ENCODE peak calls at places on chromosome 18, in seven cellular contexts. C is cardiac muscle cell; T is CD8-positive, alpha-beta T cell; Y is psoas muscle; E is OCI-LY7; M is fibroblast of lung; X is CD4-positive, alpha-beta T cell. V is an unnamed sample.

GRCh38 chr18:68299906-68300305 is 415.0 kb downstream of the TMX3 start:
- DNase-seq in T (no peak), Y (no peak), E (no peak), X (no peak), M (no peak), C (no peak), V (no peak)

GRCh38 chr18:10142496-10143160 is 228.8 kb downstream of the VAPA start:
- DNase-seq in X (no peak), E (no peak), C (no peak), M (peak), Y (no peak), T (no peak), V (no peak)

GRCh38 chr18:46497129-46497528 is 159.9 kb downstream of the LOXHD1 start:
- DNase-seq in M (peak), X (no peak), E (peak), T (peak), C (peak), Y (no peak), V (no peak)

GRCh38 chr18:80191907-80192652 is 55.2 kb downstream of the PARD6G start:
- DNase-seq in E (no peak), C (no peak), Y (no peak), T (no peak), X (no peak), M (no peak), V (no peak)

GRCh38 chr18:73479472-73479871 is 611.7 kb upstream of the NETO1 start:
- DNase-seq in T (no peak), Y (no peak), M (peak), C (no peak), E (no peak), X (no peak), V (no peak)

GRCh38 chr18:73040247-73040646 is 172.5 kb upstream of the NETO1 start:
- DNase-seq in Y (no peak), T (no peak), M (no peak), C (no peak), X (no peak), E (no peak), V (no peak)

GRCh38 chr18:33495278-33495677 is 54.8 kb upstream of the CCDC178 start:
- DNase-seq in T (no peak), M (peak), Y (no peak), C (peak), X (no peak), E (peak), V (no peak)

GRCh38 chr18:50194623-50195532 is at the start of gene MYO5B:
- DNase-seq in E (peak), M (no peak), T (peak), Y (peak), C (peak), X (peak), V (peak)

GRCh38 chr18:46067431-46068007 is 4.5 kb downstream of the PSTPIP2 start:
- DNase-seq in C (no peak), M (peak), Y (no peak), E (peak), X (no peak), T (no peak), V (no peak)

GRCh38 chr18:45958730-45959129 is 8.4 kb downstream of the EPG5 start:
- DNase-seq in Y (no peak), E (no peak), C (no peak), M (no peak), X (no peak), T (no peak), V (no peak)

GRCh38 chr18:79458131-79458838 is 62.6 kb downstream of the NFATC1 start:
- DNase-seq in T (no peak), Y (peak), M (peak), X (no peak), E (no peak), C (peak), V (no peak)

GRCh38 chr18:61896767-61897166 is 4.0 kb upstream of the RNF152 start:
- DNase-seq in T (no peak), E (no peak), M (peak), Y (no peak), C (peak), X (no peak), V (no peak)

GRCh38 chr18:37456395-37456794 is 109.2 kb downstream of the CELF4 start:
- DNase-seq in T (no peak), Y (no peak), X (no peak), E (no peak), M (no peak), C (no peak), V (no peak)

GRCh38 chr18:74278983-74279382 is 12.8 kb downstream of the CYB5A start:
- DNase-seq in E (no peak), C (no peak), T (no peak), M (no peak), Y (no peak), X (no peak), V (no peak)

GRCh38 chr18:3104190-3105054 is 91.5 kb upstream of the LPIN2 start:
- DNase-seq in Y (no peak), E (no peak), M (peak), C (no peak), T (no peak), X (no peak), V (no peak)

GRCh38 chr18:37334494-37335125 is 231.0 kb downstream of the CELF4 start:
- DNase-seq in E (no peak), X (no peak), Y (no peak), M (peak), T (no peak), C (no peak), V (no peak)

GRCh38 chr18:57497372-57498294 is 62.5 kb downstream of the ONECUT2 start:
- DNase-seq in T (no peak), E (no peak), M (no peak), C (peak), X (no peak), Y (no peak), V (no peak)

GRCh38 chr18:47595816-47596501 is 334.5 kb downstream of the SMAD2 start:
- DNase-seq in T (no peak), E (peak), M (no peak), C (peak), Y (no peak), X (no peak), V (no peak)

GRCh38 chr18:49811151-49811938 is 2.0 kb downstream of the ACAA2 start:
- DNase-seq in C (no peak), Y (no peak), M (no peak), T (no peak), X (no peak), E (no peak), V (no peak)

GRCh38 chr18:2881490-2882195 is 34.8 kb downstream of the EMILIN2 start:
- DNase-seq in Y (peak), M (peak), X (no peak), T (no peak), C (no peak), E (peak), V (peak)

GRCh38 chr18:48042431-48042830 is 112.0 kb upstream of the SMAD2 start:
- DNase-seq in T (no peak), E (no peak), C (no peak), M (no peak), X (no peak), Y (no peak), V (no peak)

GRCh38 chr18:36702398-36703010 is 126.3 kb downstream of the TPGS2 start:
- DNase-seq in X (no peak), T (no peak), Y (no peak), M (no peak), E (no peak), C (no peak), V (no peak)

GRCh38 chr18:58041633-58042032 is 2.4 kb upstream of the NEDD4L start:
- DNase-seq in T (no peak), Y (no peak), M (no peak), E (no peak), X (no peak), C (no peak), V (no peak)

GRCh38 chr18:57806891-57807280 is 3.8 kb upstream of the ATP8B1 start:
- DNase-seq in C (no peak), Y (no peak), M (peak), T (no peak), X (no peak), E (no peak), V (no peak)

GRCh38 chr18:51617572-51618260 is 420.2 kb upstream of the MEX3C start:
- DNase-seq in T (no peak), E (no peak), Y (no peak), C (no peak), M (no peak), X (no peak), V (no peak)

GRCh38 chr18:23585007-23585871 is 1.1 kb downstream of the NPC1 start:
- DNase-seq in Y (no peak), X (no peak), T (peak), C (peak), M (no peak), E (peak), V (no peak)

GRCh38 chr18:41266616-41267015 is 688.4 kb upstream of the PIK3C3 start:
- DNase-seq in T (no peak), X (no peak), C (no peak), M (peak), Y (no peak), E (no peak), V (no peak)

GRCh38 chr18:6994719-6995430 is 122.7 kb downstream of the LAMA1 start:
- DNase-seq in C (no peak), M (peak), E (no peak), X (no peak), Y (no peak), T (no peak), V (no peak)

GRCh38 chr18:68660355-68661183 is 54.3 kb downstream of the TMX3 start:
- DNase-seq in C (peak), Y (no peak), X (no peak), T (no peak), M (peak), E (peak), V (no peak)

GRCh38 chr18:40159141-40160017 is 1795.7 kb upstream of the PIK3C3 start:
- DNase-seq in E (no peak), X (no peak), M (peak), T (no peak), C (peak), Y (no peak), V (no peak)

GRCh38 chr18:2180586-2180985 is 390.7 kb downstream of the METTL4 start:
- DNase-seq in E (no peak), M (no peak), T (no peak), X (no peak), Y (no peak), C (no peak), V (no peak)

GRCh38 chr18:66994790-66995189 is 390.9 kb upstream of the CDH19 start:
- DNase-seq in M (no peak), X (no peak), Y (no peak), T (no peak), E (no peak), C (no peak), V (no peak)

GRCh38 chr18:3753116-3753515 is 303.1 kb downstream of the TGIF1 start:
- DNase-seq in M (no peak), X (no peak), E (no peak), T (no peak), Y (no peak), C (no peak), V (no peak)

GRCh38 chr18:69648486-69648885 is 247.8 kb downstream of the DOK6 start:
- DNase-seq in X (no peak), C (no peak), M (no peak), Y (no peak), T (no peak), E (no peak), V (no peak)

GRCh38 chr18:39773656-39774055 is 2181.4 kb upstream of the PIK3C3 start:
- DNase-seq in X (no peak), E (no peak), C (no peak), M (peak), Y (no peak), T (no peak), V (no peak)

GRCh38 chr18:31241900-31242409 is 76.0 kb upstream of the DSG1 start:
- DNase-seq in Y (no peak), E (no peak), C (peak), X (no peak), M (no peak), T (no peak), V (no peak)

DNA sequence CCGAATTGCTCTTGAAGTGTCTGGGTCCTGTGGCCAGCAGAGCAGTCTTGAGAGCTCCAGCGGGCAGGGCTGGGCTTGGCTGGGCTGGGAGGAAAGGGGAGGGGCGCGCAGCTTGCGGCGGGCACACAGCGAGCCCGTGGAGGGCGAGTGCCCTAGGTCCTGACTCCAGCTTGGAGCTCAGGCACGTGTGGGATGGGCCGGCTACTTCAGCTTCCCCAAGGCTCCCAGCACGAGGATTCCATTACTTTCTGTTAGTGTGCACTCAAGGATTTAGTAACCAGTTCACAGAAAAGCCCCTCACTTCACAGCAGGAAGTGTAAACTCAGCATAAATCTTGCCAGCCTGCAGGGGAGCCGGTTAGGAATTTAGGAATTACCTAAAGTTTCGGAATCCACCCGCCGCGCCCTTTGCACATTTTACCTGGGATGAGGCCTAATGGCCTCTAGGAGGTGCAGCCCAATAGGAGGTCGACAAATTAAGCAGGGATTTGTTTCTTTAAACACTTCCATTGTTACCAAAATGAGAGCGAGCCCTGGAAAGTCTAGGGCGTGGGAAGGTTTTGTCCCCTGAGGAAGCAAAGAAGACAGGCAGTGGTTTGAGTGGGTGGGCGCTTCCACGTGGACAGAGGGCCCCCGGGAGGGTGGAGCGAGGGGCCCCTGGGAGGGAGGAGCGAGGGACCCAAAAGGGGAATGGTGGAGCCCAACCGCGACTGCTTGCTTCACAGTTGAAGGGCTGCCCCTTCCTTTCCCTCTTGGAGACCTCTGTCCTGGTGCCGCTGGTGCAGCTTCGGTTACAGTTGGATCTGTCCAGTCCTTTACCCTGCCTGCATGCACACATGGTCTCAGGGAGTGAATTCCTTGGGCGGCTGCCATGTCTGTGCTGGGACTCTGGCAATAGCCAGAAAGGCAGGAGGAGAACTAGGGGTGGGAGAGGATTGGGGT is 93.3 kb downstream of the CTAGE1 start:
- DNase-seq in Y (peak), M (peak), T (no peak), E (no peak), C (peak), X (no peak), V (peak)
- TF ChIP-seq CTCF in Y (no peak), M (peak), T (no peak), E (no peak), C (peak), X (no peak), V (no peak)

GRCh38 chr18:35495821-35496368 is 1.9 kb downstream of the INO80C start:
- DNase-seq in X (no peak), T (no peak), M (peak), Y (no peak), E (no peak), C (no peak), V (no peak)
- H3K27ac ChIP-seq in X (no peak), T (no peak), M (no peak), Y (no peak), E (no peak), C (no peak), V (no peak)

GRCh38 chr18:44213288-44213687 is 467.4 kb upstream of the SETBP1 start:
- DNase-seq in Y (no peak), T (no peak), X (no peak), M (no peak), C (no peak), E (no peak), V (no peak)

DNA sequence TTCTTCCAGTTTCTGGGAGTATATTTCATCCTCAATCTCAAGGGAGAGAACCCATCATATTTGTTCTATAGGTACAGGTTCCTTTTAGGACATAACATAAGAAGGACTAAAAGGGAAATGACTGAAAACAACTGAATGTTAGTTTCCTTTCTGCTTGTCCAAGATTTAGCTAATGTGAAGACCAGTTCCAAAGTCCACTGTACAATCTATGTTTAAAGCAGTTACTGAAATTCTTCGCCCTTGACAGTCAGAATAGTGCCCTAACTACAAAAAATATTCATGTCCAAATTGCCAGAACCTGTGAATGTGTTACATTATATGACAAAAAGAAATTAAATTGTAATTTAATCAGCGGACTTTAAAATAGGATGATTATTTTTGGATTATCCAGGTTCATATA is 466.3 kb upstream of the SETBP1 start:
- DNase-seq in Y (no peak), C (no peak), X (no peak), E (no peak), T (no peak), M (no peak), V (no peak)
- TF ChIP-seq CTCF in Y (no peak), C (no peak), X (no peak), E (no peak), T (no peak), M (no peak), V (no peak)

GRCh38 chr18:21998531-21998930 is 170.9 kb upstream of the GATA6 start:
- DNase-seq in X (no peak), E (no peak), Y (no peak), T (no peak), M (no peak), C (peak), V (no peak)

GRCh38 chr18:21991897-21992296 is 177.5 kb upstream of the GATA6 start:
- DNase-seq in X (no peak), E (no peak), M (no peak), Y (no peak), C (no peak), T (no peak), V (no peak)

GRCh38 chr18:21991081-21991534 is 178.3 kb upstream of the GATA6 start:
- DNase-seq in T (no peak), X (no peak), M (no peak), Y (no peak), E (no peak), C (peak), V (no peak)

GRCh38 chr18:21997207-21998143 is 171.9 kb upstream of the GATA6 start:
- DNase-seq in C (peak), Y (no peak), E (peak), M (peak), X (no peak), T (no peak), V (no peak)

DNA sequence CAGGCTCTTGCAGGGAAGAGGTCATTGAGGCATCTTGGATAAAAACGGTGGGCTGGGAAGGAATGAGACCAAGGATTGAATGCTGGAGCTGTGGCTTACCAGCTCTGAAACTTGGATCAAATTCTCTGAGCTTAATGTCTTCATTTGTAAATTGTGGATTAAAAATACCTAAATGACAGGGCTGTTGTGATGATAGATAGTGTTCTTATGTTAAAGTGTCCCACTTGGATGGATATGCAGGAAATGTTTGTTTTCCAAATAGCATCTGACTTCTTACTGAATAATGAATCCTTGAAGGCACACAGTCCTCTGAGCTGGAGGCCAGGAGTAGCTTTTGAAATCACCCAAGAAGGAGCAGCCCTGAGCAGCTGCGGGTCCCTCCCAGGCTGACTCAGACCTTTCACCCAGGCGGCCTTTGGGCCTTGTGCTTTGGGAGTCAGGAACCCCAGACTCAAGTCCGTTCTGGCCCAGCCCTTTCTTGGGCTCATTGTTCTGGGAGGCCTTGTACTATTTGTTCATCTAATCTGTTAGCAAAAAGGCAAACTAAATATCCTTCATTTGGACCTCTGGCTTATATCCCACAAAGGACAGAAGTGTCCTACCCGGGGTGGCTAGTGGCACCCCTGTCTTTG is 173.0 kb upstream of the GATA6 start:
- DNase-seq in Y (peak), M (peak), C (no peak), T (no peak), X (no peak), E (no peak), V (no peak)
- H3K27ac ChIP-seq in Y (no peak), M (no peak), C (peak), T (no peak), X (no peak), E (no peak), V (no peak)

DNA sequence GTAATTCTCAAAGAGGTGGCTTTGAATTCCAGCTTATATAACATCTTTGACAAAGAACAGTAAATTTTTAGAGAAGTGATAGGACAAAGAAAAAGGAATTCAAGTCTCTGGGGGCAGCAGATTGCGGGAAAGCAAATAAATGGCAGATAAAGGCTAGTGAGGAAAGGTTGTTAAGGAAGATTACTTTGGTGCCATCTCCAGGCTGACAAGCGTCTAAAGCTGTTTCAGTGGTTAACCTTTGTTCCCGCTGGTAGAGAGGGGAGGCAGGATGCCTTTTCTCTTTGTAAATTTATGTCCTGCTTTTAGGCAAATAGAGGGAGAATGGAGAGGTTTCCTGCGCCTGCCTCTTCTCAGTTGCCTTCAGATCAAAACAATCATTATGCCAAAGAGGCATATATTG is 431.2 kb upstream of the CHST9 start:
- DNase-seq in E (no peak), M (no peak), T (no peak), X (no peak), Y (no peak), C (no peak), V (no peak)
- TF ChIP-seq CTCF in E (no peak), M (no peak), T (no peak), X (no peak), Y (no peak), C (no peak), V (no peak)